ENCODE peak calls at places on chromosomes 13 and 19, in five cellular contexts. B is tibial nerve, D is pancreas, L is gastrocnemius medialis, O is PC-3. S is an unnamed sample.

GRCh38 chr19:1101337-1101698 is 2.5 kb upstream of the GPX4 start:
- DNase-seq in B (peak; percentile 48), D (no peak), L (peak; percentile 72), O (no peak), S (peak; percentile 58)

GRCh38 chr19:35559281-35559659 is 4.2 kb downstream of the ATP4A start:
- DNase-seq in B (no peak), D (no peak), L (no peak), O (no peak), S (no peak)

GRCh38 chr13:40539954-40540706 is 126.3 kb downstream of the FOXO1 start:
- DNase-seq in B (no peak), D (no peak), L (no peak), O (peak; percentile 84), S (no peak)

GRCh38 chr13:47114030-47114429 is 217.2 kb upstream of the HTR2A start:
- DNase-seq in B (no peak), D (no peak), L (no peak), O (peak; percentile 62), S (no peak)

GRCh38 chr19:47432091-47432490 is 12.8 kb upstream of the MEIS3 start:
- DNase-seq in B (no peak), D (no peak), L (no peak), O (no peak), S (no peak)

GRCh38 chr13:94480672-94481145 is 1.2 kb upstream of the DCT start:
- DNase-seq in B (peak; percentile 12), D (no peak), L (peak; percentile 54), O (no peak), S (no peak)

GRCh38 chr13:99421271-99421670 is 80.0 kb upstream of the TM9SF2 start:
- DNase-seq in B (no peak), D (no peak), L (no peak), O (no peak), S (no peak)

GRCh38 chr13:28678809-28679208 is 19.9 kb downstream of the POMP start:
- DNase-seq in B (no peak), D (no peak), L (no peak), O (peak; percentile 10), S (no peak)

GRCh38 chr19:33408538-33408937 is 35.0 kb downstream of the CEBPG start:
- DNase-seq in B (no peak), D (no peak), L (no peak), O (no peak), S (no peak)

DNA sequence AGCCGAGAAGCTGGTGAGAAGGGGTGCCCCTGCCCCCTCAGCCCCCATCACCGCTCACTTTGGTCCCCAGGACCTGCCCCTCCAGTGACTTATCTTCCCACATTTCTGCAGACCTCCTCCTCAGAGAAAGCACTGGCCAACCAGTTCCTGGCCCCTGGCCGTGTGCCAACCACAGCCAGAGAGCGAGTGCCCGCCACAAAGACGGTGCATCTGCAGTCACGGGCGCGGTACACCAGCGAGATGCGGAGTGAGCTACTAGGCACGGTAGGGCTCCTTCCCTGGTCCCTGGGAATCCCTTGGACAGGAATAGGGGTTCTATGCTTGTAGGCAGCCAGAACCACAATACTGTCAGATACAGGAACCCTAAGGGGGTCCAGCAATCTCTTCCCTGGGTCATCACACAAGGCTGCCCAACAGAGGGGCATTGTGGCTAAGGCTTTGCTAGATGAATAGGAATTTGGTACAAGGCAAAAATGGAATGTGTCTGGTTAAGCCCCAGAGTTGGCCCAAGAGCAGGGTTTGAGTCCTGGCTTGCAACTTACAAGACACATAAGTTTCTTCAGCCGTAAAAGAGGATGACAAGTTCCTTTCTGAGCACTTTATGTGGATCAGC is 1.0 kb downstream of the USE1 start:
- DNase-seq in B (no peak), D (peak; percentile 52), L (no peak), O (no peak), S (no peak)
- H3K27ac ChIP-seq in B (peak overlapping the region; percentile 92), D (no peak overlapping the region), L (no peak overlapping the region), O (no peak overlapping the region), S (peak overlapping the region; percentile 94)

GRCh38 chr19:45597425-45598111 is 4.4 kb downstream of the GPR4 start:
- DNase-seq in B (no peak), D (no peak), L (no peak), O (no peak), S (no peak)

GRCh38 chr19:45600340-45600885 is 1.6 kb downstream of the GPR4 start:
- DNase-seq in B (no peak), D (no peak), L (no peak), O (no peak), S (no peak)

GRCh38 chr19:45598267-45599011 is 3.6 kb downstream of the GPR4 start:
- DNase-seq in B (no peak), D (no peak), L (no peak), O (peak; percentile 13), S (peak; percentile 30)

GRCh38 chr19:45601115-45601514 is 897 bp downstream of the GPR4 start:
- DNase-seq in B (no peak), D (no peak), L (no peak), O (peak; percentile 25), S (no peak)

GRCh38 chr19:45599286-45599685 is 2.7 kb downstream of the GPR4 start:
- DNase-seq in B (no peak), D (no peak), L (no peak), O (no peak), S (no peak)
- H3K9me3 ChIP-seq in B (no peaks in the 10 kb centered on the region), D (no peaks in the 10 kb centered on the region), L (no peaks in the 10 kb centered on the region), O (no peaks in the 10 kb centered on the region), S (no peaks in the 10 kb centered on the region)

GRCh38 chr19:29260477-29261317 is 47.7 kb upstream of the UQCRFS1 start:
- DNase-seq in B (no peak), D (no peak), L (peak; percentile 35), O (no peak), S (no peak)
- TF ChIP-seq CTCF in B (peak; percentile 7), D (no peak), L (peak; percentile 54), O (peak; percentile 38), S (no peak)

GRCh38 chr19:41886761-41887710 is 4.1 kb downstream of the ARHGEF1 start:
- DNase-seq in B (no peak), D (no peak), L (no peak), O (no peak), S (no peak)

GRCh38 chr19:41883463-41883820 is 458 bp downstream of the ARHGEF1 start:
- DNase-seq in B (no peak), D (no peak), L (no peak), O (no peak), S (no peak)

GRCh38 chr19:41882568-41883462 is at the start of gene ARHGEF1:
- DNase-seq in B (no peak), D (peak; percentile 51), L (no peak), O (peak; percentile 35), S (peak; percentile 35)

GRCh38 chr19:41880329-41880708 is 2.7 kb upstream of the ARHGEF1 start:
- DNase-seq in B (no peak), D (no peak), L (no peak), O (no peak), S (no peak)

DNA sequence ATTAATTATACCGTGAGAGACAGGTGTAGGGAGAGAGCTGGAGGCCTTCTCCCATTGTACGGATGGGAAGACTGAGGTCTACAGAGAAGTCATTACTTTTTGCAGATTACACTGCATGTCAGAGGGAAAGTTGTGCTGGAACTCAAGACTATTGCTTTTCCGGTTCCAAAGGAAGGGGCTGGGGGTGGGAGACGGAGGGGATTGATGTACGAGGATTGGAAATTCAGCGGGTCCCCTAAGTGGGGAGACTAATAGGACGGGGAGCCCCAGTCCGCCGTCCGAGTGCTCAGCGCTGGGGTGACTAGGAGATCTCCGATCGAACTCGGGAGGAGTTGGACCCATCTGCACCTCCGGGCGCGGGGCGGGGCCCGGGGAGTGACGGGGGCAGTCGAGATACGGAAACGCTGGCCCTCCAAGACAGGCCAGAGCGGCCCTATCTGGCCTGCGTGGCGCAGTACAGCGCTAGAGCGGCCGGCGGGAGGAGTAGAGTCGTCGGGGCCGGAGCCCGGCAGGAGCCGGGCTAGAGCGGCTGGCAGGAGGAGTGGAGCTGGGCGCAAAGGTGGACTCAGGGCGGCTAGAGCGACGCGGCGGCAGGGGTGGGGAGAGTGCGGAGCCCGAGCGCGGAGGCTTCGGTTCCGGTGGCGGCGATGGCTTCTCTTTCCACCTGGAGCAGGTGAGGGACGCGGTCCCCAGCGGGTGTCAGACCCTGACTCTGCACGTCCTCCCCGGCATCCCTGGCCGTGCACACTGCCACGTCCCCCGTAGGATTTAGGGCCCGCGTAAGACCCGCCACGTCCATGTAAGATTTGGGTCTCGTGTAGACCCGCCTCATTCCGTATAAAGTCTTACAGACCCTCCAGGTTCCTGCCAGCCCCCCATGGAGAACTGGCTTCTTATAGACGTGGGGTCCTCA is 1.1 kb downstream of the ARHGEF1 start:
- DNase-seq in B (peak; percentile 84), D (peak; percentile 95), L (peak; percentile 93), O (peak; percentile 95), S (peak; percentile 96)
- H3K27ac ChIP-seq in B (peak overlapping the region; percentile 97), D (peak overlapping the region; percentile 76), L (peak overlapping the region; percentile 70), O (peak overlapping the region; percentile 25), S (peak overlapping the region; percentile 77)

GRCh38 chr19:36750066-36750691 is 22.4 kb downstream of the ZNF850 start:
- DNase-seq in B (no peak), D (no peak), L (no peak), O (no peak), S (no peak)
- H3K9me3 ChIP-seq in B (peaks cover 21% of the 10 kb centered on the region), D (no peaks in the 10 kb centered on the region), L (peaks cover 62% of the 10 kb centered on the region), O (peaks cover 28% of the 10 kb centered on the region), S (peaks cover 95% of the 10 kb centered on the region)

GRCh38 chr19:38703509-38703908 is 40.8 kb downstream of the CAPN12 start:
- DNase-seq in B (no peak), D (no peak), L (no peak), O (no peak), S (no peak)

GRCh38 chr19:38705197-38706019 is 38.9 kb downstream of the CAPN12 start:
- DNase-seq in B (no peak), D (no peak), L (no peak), O (no peak), S (no peak)

GRCh38 chr19:38706792-38707511 is 37.3 kb downstream of the CAPN12 start:
- DNase-seq in B (no peak), D (no peak), L (no peak), O (no peak), S (no peak)

GRCh38 chr19:38702278-38702677 is 42.0 kb downstream of the CAPN12 start:
- DNase-seq in B (no peak), D (no peak), L (no peak), O (no peak), S (no peak)

GRCh38 chr19:38704488-38705026 is 39.7 kb downstream of the CAPN12 start:
- DNase-seq in B (no peak), D (no peak), L (no peak), O (no peak), S (no peak)
- TF ChIP-seq CTCF in B (no peak), D (no peak), L (no peak), O (no peak), S (no peak)

S was measured in uterus.